ENCODE peak calls at places on chromosomes 2 and 18, in ten cellular contexts. K is fibroblast of lung, L is HepG2, U is HCT116, F is PC-9, J is endothelial cell of umbilical vein, Z is GM23248, T is H1, G is PC-3, P is hepatocyte. B is an unnamed sample. For H3K4me1, the result is how much of the 10 kb centered on the place peaks cover.

GRCh38 chr2:85741811-85742507 is 11.8 kb upstream of the ATOH8 start:
- DNase-seq in K (peak), L (peak), U (no peak), F (no peak), J (peak), Z (peak), T (no peak), G (peak), P (peak), B (no peak)

GRCh38 chr2:38702413-38702812 is 36.5 kb downstream of the GALM start:
- DNase-seq in K (peak), L (no peak), U (no peak), F (no peak), J (no peak), Z (peak), T (no peak), G (peak), P (peak), B (no peak)

GRCh38 chr2:135030826-135031225 is 16.4 kb downstream of the MAP3K19 start:
- DNase-seq in K (peak), L (peak), U (no peak), F (no peak), J (peak), Z (peak), T (no peak), G (peak), P (peak), B (peak)

GRCh38 chr2:207432471-207432870 is 97.3 kb upstream of the CREB1 start:
- DNase-seq in K (peak), L (no peak), U (no peak), F (no peak), J (peak), Z (peak), T (no peak), G (no peak), P (no peak), B (no peak)

GRCh38 chr2:10566021-10566420 is 117.9 kb upstream of the ODC1 start:
- DNase-seq in K (peak), L (no peak), U (no peak), F (no peak), J (no peak), Z (peak), T (no peak), G (peak), P (no peak), B (no peak)

GRCh38 chr2:156803243-156803642 is 367.1 kb downstream of the GPD2 start:
- DNase-seq in K (no peak), L (no peak), U (no peak), F (peak), J (no peak), Z (no peak), T (no peak), G (no peak), P (no peak), B (no peak)

GRCh38 chr2:118046628-118047210 is 32.8 kb upstream of the CCDC93 start:
- DNase-seq in K (peak), L (peak), U (peak), F (no peak), J (peak), Z (peak), T (no peak), G (peak), P (peak), B (peak)

GRCh38 chr2:39120521-39120770 is 405 bp downstream of the SOS1 start:
- DNase-seq in K (no peak), L (no peak), U (no peak), F (no peak), J (no peak), Z (no peak), T (no peak), G (no peak), P (no peak), B (no peak)

GRCh38 chr18:11246466-11246865 is 97.1 kb upstream of the PIEZO2 start:
- DNase-seq in K (no peak), L (no peak), U (no peak), F (no peak), J (no peak), Z (peak), T (no peak), G (no peak), P (no peak), B (no peak)

GRCh38 chr2:152647417-152648010 is 69.7 kb downstream of the PRPF40A start:
- DNase-seq in K (peak), L (no peak), U (no peak), F (no peak), J (peak), Z (peak), T (no peak), G (no peak), P (peak), B (no peak)

GRCh38 chr2:75309596-75310290 is 110.4 kb upstream of the TACR1 start:
- DNase-seq in K (peak), L (no peak), U (no peak), F (no peak), J (no peak), Z (peak), T (no peak), G (peak), P (no peak), B (no peak)

GRCh38 chr2:126029316-126029715 is 626.6 kb upstream of the GYPC start:
- DNase-seq in K (no peak), L (no peak), U (no peak), F (no peak), J (no peak), Z (no peak), T (peak), G (no peak), P (no peak), B (no peak)

GRCh38 chr2:30233142-30233961 is 2.0 kb downstream of the LBH start:
- DNase-seq in K (no peak), L (no peak), U (no peak), F (no peak), J (no peak), Z (peak), T (no peak), G (no peak), P (no peak), B (no peak)

GRCh38 chr18:78773303-78773755 is 206.3 kb upstream of the SALL3 start:
- DNase-seq in K (no peak), L (no peak), U (no peak), F (no peak), J (no peak), Z (no peak), T (no peak), G (no peak), P (no peak), B (no peak)

GRCh38 chr2:129744649-129745048 is 234.8 kb upstream of the RAB6C start:
- DNase-seq in K (no peak), L (no peak), U (no peak), F (no peak), J (no peak), Z (no peak), T (no peak), G (no peak), P (peak), B (no peak)

GRCh38 chr18:7172611-7173010 is 55.0 kb upstream of the LAMA1 start:
- DNase-seq in K (peak), L (no peak), U (no peak), F (no peak), J (no peak), Z (no peak), T (no peak), G (peak), P (no peak), B (no peak)

GRCh38 chr18:67636597-67637385 is 120.3 kb upstream of the DSEL start:
- DNase-seq in K (no peak), L (no peak), U (no peak), F (no peak), J (no peak), Z (no peak), T (no peak), G (no peak), P (no peak), B (no peak)

GRCh38 chr2:65566617-65567016 is 134.2 kb upstream of the SPRED2 start:
- DNase-seq in K (peak), L (no peak), U (no peak), F (peak), J (no peak), Z (no peak), T (no peak), G (no peak), P (no peak), B (peak)

GRCh38 chr2:32930436-32930835 is 16.3 kb upstream of the LTBP1 start:
- DNase-seq in K (no peak), L (no peak), U (no peak), F (no peak), J (no peak), Z (no peak), T (no peak), G (no peak), P (no peak), B (no peak)

GRCh38 chr2:184598313-184599053 is at the start of gene ZNF804A:
- DNase-seq in K (peak), L (no peak), U (no peak), F (peak), J (peak), Z (peak), T (peak), G (peak), P (peak), B (peak)

GRCh38 chr2:184597996-184598312 is 375 bp upstream of the ZNF804A start:
- DNase-seq in K (no peak), L (no peak), U (no peak), F (no peak), J (no peak), Z (no peak), T (no peak), G (no peak), P (no peak), B (no peak)

GRCh38 chr2:184599054-184599874 is 935 bp downstream of the ZNF804A start:
- DNase-seq in K (peak), L (no peak), U (peak), F (no peak), J (peak), Z (peak), T (no peak), G (no peak), P (no peak), B (peak)

GRCh38 chr2:184596819-184597411 is 1.4 kb upstream of the ZNF804A start:
- DNase-seq in K (peak), L (peak), U (peak), F (no peak), J (peak), Z (peak), T (no peak), G (peak), P (no peak), B (peak)

GRCh38 chr2:184597571-184597980 is 753 bp upstream of the ZNF804A start:
- DNase-seq in K (peak), L (no peak), U (peak), F (no peak), J (peak), Z (peak), T (peak), G (no peak), P (peak), B (peak)
- TF ChIP-seq EZH2 in K (no peak), L (no peak), U (no peak), F (no peak), J (peak), Z (no peak), T (no peak), G (no peak), P (peak), B (no peak)

GRCh38 chr18:57789759-57790158 is 13.4 kb downstream of the ATP8B1 start:
- DNase-seq in K (no peak), L (no peak), U (no peak), F (no peak), J (no peak), Z (peak), T (no peak), G (peak), P (no peak), B (no peak)

GRCh38 chr18:57790316-57790715 is 12.8 kb downstream of the ATP8B1 start:
- DNase-seq in K (no peak), L (no peak), U (no peak), F (no peak), J (no peak), Z (no peak), T (no peak), G (no peak), P (no peak), B (no peak)

GRCh38 chr18:57787068-57787682 is 15.9 kb downstream of the ATP8B1 start:
- DNase-seq in K (no peak), L (no peak), U (no peak), F (no peak), J (peak), Z (no peak), T (no peak), G (peak), P (no peak), B (peak)

GRCh38 chr18:57791192-57791591 is 11.9 kb downstream of the ATP8B1 start:
- DNase-seq in K (no peak), L (no peak), U (no peak), F (no peak), J (no peak), Z (no peak), T (no peak), G (no peak), P (no peak), B (no peak)

DNA sequence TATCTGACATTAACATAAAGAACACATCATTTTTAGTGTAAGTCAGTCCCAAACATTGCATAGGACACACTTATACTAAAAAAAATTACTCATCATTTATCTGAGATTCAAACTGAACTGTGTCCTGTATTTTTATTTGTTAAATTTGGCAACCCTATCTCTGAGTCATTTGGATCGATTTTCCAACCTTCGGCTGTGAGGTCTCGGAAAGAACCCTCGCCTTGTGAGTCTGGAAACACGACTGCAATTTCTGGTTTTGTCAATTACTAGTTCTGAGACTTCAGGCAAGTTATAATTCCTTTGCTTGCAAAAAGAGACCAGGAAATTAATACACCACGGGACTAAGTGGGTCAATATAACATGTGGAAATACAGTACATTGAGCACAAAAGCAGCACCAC is 14.0 kb downstream of the ATP8B1 start:
- DNase-seq in K (peak), L (no peak), U (peak), F (no peak), J (no peak), Z (peak), T (no peak), G (peak), P (no peak), B (no peak)
- H3K4me1 ChIP-seq in K (under half), L (half or more), U (half or more), F (half or more), J (half or more), Z (half or more), T (under half), G (half or more), P (under half), B (half or more)

GRCh38 chr2:161414015-161414384 is 2.1 kb upstream of the TBR1 start:
- DNase-seq in K (no peak), L (no peak), U (no peak), F (no peak), J (no peak), Z (no peak), T (no peak), G (no peak), P (no peak), B (no peak)

GRCh38 chr2:161415467-161416293 is 417 bp upstream of the TBR1 start:
- DNase-seq in K (no peak), L (peak), U (no peak), F (no peak), J (no peak), Z (no peak), T (no peak), G (no peak), P (no peak), B (no peak)

GRCh38 chr2:161416294-161416632 is at the start of gene TBR1:
- DNase-seq in K (no peak), L (no peak), U (no peak), F (no peak), J (no peak), Z (peak), T (no peak), G (no peak), P (no peak), B (no peak)

GRCh38 chr2:161415041-161415440 is 1.1 kb upstream of the TBR1 start:
- DNase-seq in K (no peak), L (no peak), U (no peak), F (no peak), J (no peak), Z (peak), T (no peak), G (peak), P (no peak), B (no peak)

GRCh38 chr2:161414385-161415040 is 1.6 kb upstream of the TBR1 start:
- DNase-seq in K (peak), L (peak), U (no peak), F (peak), J (peak), Z (peak), T (peak), G (peak), P (peak), B (no peak)
- TF ChIP-seq EZH2 in K (no peak), L (no peak), U (no peak), F (no peak), J (no peak), Z (no peak), T (peak), G (no peak), P (no peak), B (no peak)

DNA sequence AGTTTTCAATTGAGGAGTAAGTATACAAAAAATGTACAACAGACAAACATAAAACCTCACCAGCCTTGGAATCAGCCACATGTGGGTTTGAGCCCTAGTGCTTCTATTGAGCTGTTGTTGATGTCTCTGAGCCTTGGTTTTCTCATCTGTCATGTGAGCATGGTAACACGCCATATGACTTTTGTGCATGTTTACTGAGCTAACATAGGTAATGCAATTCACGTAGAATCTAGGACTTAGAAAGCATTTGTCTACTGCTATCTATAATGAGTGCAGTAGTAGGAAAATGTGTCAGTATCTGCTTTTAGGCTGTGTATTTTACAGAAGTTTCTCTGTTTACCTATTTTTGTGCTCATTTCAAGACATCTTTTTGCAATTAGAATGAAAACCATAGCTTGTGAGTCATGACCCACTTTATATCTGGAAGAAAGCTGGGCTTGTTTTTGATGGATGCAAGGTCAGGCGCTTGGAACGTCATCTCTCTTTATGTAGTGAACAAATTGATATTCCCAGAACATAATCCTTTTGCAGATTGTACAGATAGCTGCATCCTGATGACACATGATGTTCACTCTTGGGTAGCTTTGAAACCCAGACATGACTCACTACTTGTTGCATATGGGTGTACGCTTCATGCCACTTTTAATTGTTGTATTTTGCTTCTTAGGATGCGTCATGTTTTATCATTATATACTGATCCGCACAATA is 94.3 kb downstream of the RNF144A start:
- DNase-seq in K (peak), L (no peak), U (no peak), F (no peak), J (no peak), Z (peak), T (no peak), G (peak), P (no peak), B (peak)
- H3K4me1 ChIP-seq in K (under half), L (under half), U (under half), F (under half), J (under half), Z (half or more), T (under half), G (half or more), P (under half), B (under half)

GRCh38 chr2:181678744-181679543 is 1.4 kb downstream of the NEUROD1 start:
- DNase-seq in K (no peak), L (no peak), U (no peak), F (no peak), J (no peak), Z (no peak), T (no peak), G (no peak), P (no peak), B (no peak)
- TF ChIP-seq EZH2 in K (peak), L (no peak), U (no peak), F (no peak), J (no peak), Z (no peak), T (peak), G (no peak), P (peak), B (no peak)

GRCh38 chr2:239277401-239278085 is 123.3 kb downstream of the HDAC4 start:
- DNase-seq in K (no peak), L (no peak), U (no peak), F (no peak), J (no peak), Z (no peak), T (no peak), G (no peak), P (no peak), B (no peak)
- H3K4me1 ChIP-seq in K (under half), L (under half), U (half or more), F (half or more), J (under half), Z (under half), T (under half), G (under half), P (under half), B (under half)

GRCh38 chr2:86788881-86789686 is 1.6 kb downstream of the CD8A start:
- DNase-seq in K (no peak), L (no peak), U (no peak), F (no peak), J (no peak), Z (peak), T (peak), G (no peak), P (no peak), B (peak)
- TF ChIP-seq EZH2 in K (peak), L (no peak), U (no peak), F (no peak), J (peak), Z (peak), T (peak), G (no peak), P (peak), B (peak)

GRCh38 chr2:226791487-226792081 is 8.0 kb downstream of the IRS1 start:
- DNase-seq in K (peak), L (no peak), U (no peak), F (peak), J (peak), Z (peak), T (peak), G (peak), P (peak), B (peak)
- H3K4me1 ChIP-seq in K (under half), L (half or more), U (under half), F (under half), J (under half), Z (half or more), T (under half), G (under half), P (under half), B (half or more)